ENCODE peak calls at places on chromosomes 5 and 9, in five cellular contexts. D is ovary; O is foreskin fibroblast; M is GM12865; S is CD8-positive, alpha-beta T cell. K is an unnamed sample.

GRCh38 chr9:15697459-15697858 is 144.6 kb downstream of the CCDC171 start:
- DNase-seq in D (no peak), O (peak; percentile 88), M (no peak), S (no peak), K (peak; percentile 72)

GRCh38 chr9:81529556-81530193 is 159.7 kb downstream of the TLE1 start:
- DNase-seq in D (no peak), O (peak; percentile 82), M (no peak), S (no peak), K (peak; percentile 11)

GRCh38 chr5:159894149-159894720 is 22.0 kb upstream of the ADRA1B start:
- DNase-seq in D (no peak), O (peak; percentile 76), M (no peak), S (no peak), K (no peak)

GRCh38 chr9:94937214-94937903 is 210.9 kb downstream of the AOPEP start:
- DNase-seq in D (no peak), O (peak; percentile 93), M (no peak), S (no peak), K (peak; percentile 79)

GRCh38 chr9:33138768-33139167 is 28.4 kb downstream of the B4GALT1 start:
- DNase-seq in D (no peak), O (no peak), M (no peak), S (no peak), K (no peak)

GRCh38 chr5:132268698-132269551 is 11.4 kb downstream of the PDLIM4 start:
- DNase-seq in D (no peak), O (peak; percentile 92), M (peak; percentile 68), S (no peak), K (peak; percentile 72)

GRCh38 chr5:1420211-1421195 is 24.7 kb downstream of the SLC6A3 start:
- DNase-seq in D (no peak), O (no peak), M (no peak), S (no peak), K (no peak)

GRCh38 chr5:147208134-147208533 is 26.7 kb upstream of the STK32A start:
- DNase-seq in D (no peak), O (no peak), M (no peak), S (no peak), K (no peak)

GRCh38 chr9:88733651-88734470 is 198.9 kb downstream of the NXNL2 start:
- DNase-seq in D (no peak), O (peak; percentile 93), M (no peak), S (no peak), K (peak; percentile 37)

GRCh38 chr5:63247651-63248050 is 669.0 kb downstream of the LRRC70 start:
- DNase-seq in D (no peak), O (no peak), M (no peak), S (no peak), K (no peak)

GRCh38 chr9:117411547-117411946 is 3.3 kb downstream of the ASTN2 start:
- DNase-seq in D (no peak), O (peak; percentile 23), M (peak; percentile 48), S (no peak), K (no peak)

GRCh38 chr5:128905225-128906110 is 59.8 kb upstream of the SLC27A6 start:
- DNase-seq in D (no peak), O (peak; percentile 81), M (peak; percentile 65), S (peak; percentile 19), K (peak; percentile 29)

GRCh38 chr9:134502261-134503211 is 139.1 kb upstream of the COL5A1 start:
- DNase-seq in D (peak; percentile 83), O (peak; percentile 99), M (no peak), S (no peak), K (peak; percentile 96)

GRCh38 chr5:2742921-2743679 is 8.4 kb downstream of the IRX2 start:
- DNase-seq in D (no peak), O (no peak), M (no peak), S (no peak), K (no peak)

GRCh38 chr9:89608646-89609335 is 4.0 kb downstream of the GADD45G start:
- DNase-seq in D (no peak), O (no peak), M (no peak), S (no peak), K (no peak)

GRCh38 chr5:120848883-120849282 is 384.8 kb downstream of the PRR16 start:
- DNase-seq in D (no peak), O (peak; percentile 53), M (no peak), S (no peak), K (no peak)

GRCh38 chr5:146828385-146828784 is 50.2 kb downstream of the PPP2R2B start:
- DNase-seq in D (no peak), O (no peak), M (no peak), S (no peak), K (no peak)

GRCh38 chr9:86856259-86856658 is 91.0 kb downstream of the GAS1 start:
- DNase-seq in D (no peak), O (no peak), M (no peak), S (no peak), K (no peak)

GRCh38 chr9:87343816-87344438 is 153.7 kb upstream of the DAPK1 start:
- DNase-seq in D (no peak), O (peak; percentile 30), M (no peak), S (no peak), K (no peak)

GRCh38 chr9:109414125-109414785 is 83.9 kb downstream of the PTPN3 start:
- DNase-seq in D (no peak), O (no peak), M (peak; percentile 55), S (no peak), K (no peak)

GRCh38 chr5:154756871-154757646 is 1.9 kb downstream of the LARP1 start:
- DNase-seq in D (peak; percentile 68), O (peak; percentile 79), M (peak; percentile 59), S (peak; percentile 43), K (no peak)

GRCh38 chr9:3526903-3527652 is 1.3 kb upstream of the RFX3 start:
- DNase-seq in D (no peak), O (no peak), M (peak; percentile 87), S (no peak), K (no peak)

DNA sequence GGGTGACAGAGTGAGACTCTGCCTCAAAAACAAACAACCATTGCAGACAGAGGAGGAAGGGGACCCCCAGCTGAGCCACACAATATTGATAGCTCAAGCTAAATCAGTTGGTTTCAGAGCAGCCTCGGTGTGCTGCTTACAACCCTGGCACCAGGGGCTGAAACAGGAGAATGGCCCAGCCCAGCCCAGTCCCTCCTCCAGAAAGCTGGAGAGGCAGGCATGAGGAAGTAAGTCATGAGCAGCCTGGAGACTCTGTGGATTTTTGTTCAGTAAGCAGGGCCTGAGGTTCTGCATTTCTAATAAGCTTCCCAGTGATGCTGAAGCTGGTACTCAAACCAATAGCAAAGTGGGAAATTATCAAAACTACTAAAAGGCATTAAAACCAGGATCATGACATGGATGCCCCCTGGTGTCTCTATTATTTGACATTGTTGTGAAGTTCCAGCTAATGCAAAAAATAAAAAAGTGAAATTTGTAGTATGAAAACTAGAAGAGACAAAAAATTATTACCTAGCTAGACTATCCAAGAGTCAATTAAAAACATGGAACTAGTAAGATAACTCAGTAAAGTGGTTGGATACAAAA is 14.2 kb downstream of the PRRT1B start:
- DNase-seq in D (no peak), O (peak; percentile 14), M (no peak), S (no peak), K (no peak)
- TF ChIP-seq CTCF in D (no peak), O (no peak), M (no peak), S (no peak), K (no peak)

GRCh38 chr9:121640076-121640475 is 11.4 kb upstream of the DAB2IP start:
- DNase-seq in D (peak; percentile 52), O (peak; percentile 61), M (peak; percentile 20), S (peak; percentile 21), K (no peak)
- TF ChIP-seq CTCF in D (no peak), O (peak; percentile 40), M (peak; percentile 40), S (peak; percentile 27), K (peak; percentile 49)

GRCh38 chr5:53424691-53425597 is 55.5 kb upstream of the FST start:
- DNase-seq in D (no peak), O (peak; percentile 72), M (no peak), S (no peak), K (no peak)
- TF ChIP-seq CTCF in D (no peak), O (no peak), M (no peak), S (no peak), K (no peak)

GRCh38 chr5:142023836-142024235 is 11.0 kb upstream of the GNPDA1 start:
- DNase-seq in D (no peak), O (no peak), M (no peak), S (no peak), K (no peak)

GRCh38 chr5:142020122-142020659 is 7.4 kb upstream of the GNPDA1 start:
- DNase-seq in D (no peak), O (no peak), M (no peak), S (no peak), K (no peak)

GRCh38 chr5:142025637-142026036 is 12.8 kb upstream of the GNPDA1 start:
- DNase-seq in D (no peak), O (no peak), M (no peak), S (no peak), K (no peak)

GRCh38 chr5:142024771-142025304 is 12.0 kb upstream of the GNPDA1 start:
- DNase-seq in D (peak; percentile 74), O (peak; percentile 94), M (peak; percentile 80), S (peak; percentile 84), K (peak; percentile 37)
- TF ChIP-seq CTCF in D (no peak), O (no peak), M (no peak), S (no peak), K (no peak)

GRCh38 chr9:112665347-112665746 is 52.6 kb downstream of the INIP start:
- DNase-seq in D (no peak), O (peak; percentile 38), M (peak; percentile 28), S (no peak), K (no peak)
- TF ChIP-seq CTCF in D (no peak), O (peak; percentile 36), M (peak; percentile 11), S (no peak), K (peak; percentile 41)

DNA sequence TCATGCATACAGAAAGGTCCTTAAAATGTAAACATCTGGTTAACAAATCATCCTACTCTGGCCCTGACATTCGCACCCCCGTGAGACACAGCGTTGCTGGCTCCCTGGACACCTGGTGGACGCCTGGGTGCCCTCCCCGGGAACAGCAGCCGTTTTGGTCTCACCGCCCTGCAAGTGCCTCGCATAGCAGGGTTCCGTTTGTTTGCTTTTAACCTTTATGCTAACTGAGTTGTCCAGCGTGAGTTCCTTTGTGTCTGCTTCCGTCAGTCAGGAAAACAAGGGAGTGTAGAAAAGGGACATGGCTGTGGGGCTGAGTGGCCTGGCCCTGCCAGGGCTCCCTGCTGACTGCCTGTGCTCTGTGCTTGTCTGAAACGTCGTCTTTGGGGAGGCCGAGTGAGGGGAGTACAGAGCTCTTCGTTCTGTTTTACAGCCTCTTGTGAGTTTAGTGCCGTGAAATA is 91.8 kb upstream of the CACNA1B start:
- DNase-seq in D (no peak), O (peak; percentile 20), M (no peak), S (no peak), K (no peak)
- TF ChIP-seq CTCF in D (no peak), O (no peak), M (no peak), S (no peak), K (no peak)

GRCh38 chr9:122546196-122546595 is 6.7 kb upstream of the OR1N2 start:
- DNase-seq in D (no peak), O (no peak), M (no peak), S (no peak), K (no peak)
- TF ChIP-seq CTCF in D (no peak), O (no peak), M (no peak), S (no peak), K (no peak)

DNA sequence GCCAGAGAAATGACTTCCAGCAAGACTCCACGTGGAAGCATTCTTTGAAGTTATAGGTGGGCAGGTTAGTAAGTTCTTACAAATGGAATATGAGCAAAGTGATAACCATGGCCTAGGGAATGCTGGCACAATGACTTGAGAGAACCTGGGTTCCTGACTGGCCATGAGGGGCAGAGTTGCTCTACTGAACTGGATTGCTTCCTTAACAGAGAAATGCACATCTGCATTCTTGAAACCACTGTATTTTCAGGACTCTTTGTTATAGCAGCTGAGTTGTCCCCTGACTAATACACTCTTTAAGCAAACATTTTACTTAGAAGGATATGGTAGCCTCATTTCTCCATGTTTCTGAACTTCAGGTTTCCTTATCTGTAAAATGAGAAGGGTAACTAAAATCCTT is 108.3 kb upstream of the GNA14 start:
- DNase-seq in D (no peak), O (no peak), M (peak; percentile 22), S (no peak), K (no peak)
- TF ChIP-seq CTCF in D (no peak), O (no peak), M (peak; percentile 34), S (no peak), K (no peak)

K was measured in AG09319.